ENCODE peak calls at places on chromosomes 11 and 22, in ten cellular contexts. Q is HL-60; W is NCI-H460; T is CD8-positive, alpha-beta memory T cell; U is iris pigment epithelial cell; I is ACHN; Z is renal cortical epithelial cell; F is GF-D8; C is T-helper 9 cell; H is MM.1S. M is an unnamed sample.

GRCh38 chr11:94175545-94175944 is 46.9 kb downstream of the PANX1 start:
- DNase-seq in Q (no peak), W (no peak), T (no peak), U (peak), I (no peak), Z (peak), F (no peak), C (no peak), H (no peak), M (no peak)

GRCh38 chr11:393219-394033 is 583 bp upstream of the PKP3 start:
- DNase-seq in Q (no peak), W (peak), T (no peak), U (peak), I (peak), Z (peak), F (no peak), C (no peak), H (no peak), M (no peak)

GRCh38 chr11:36345535-36346141 is 49.5 kb downstream of the PRR5L start:
- DNase-seq in Q (no peak), W (no peak), T (no peak), U (no peak), I (no peak), Z (no peak), F (no peak), C (no peak), H (no peak), M (no peak)

GRCh38 chr22:50199836-50200332 is 927 bp upstream of the SELENOO start:
- DNase-seq in Q (no peak), W (no peak), T (no peak), U (peak), I (no peak), Z (no peak), F (no peak), C (no peak), H (no peak), M (peak)

GRCh38 chr11:606245-606644 is 9.5 kb downstream of the IRF7 start:
- DNase-seq in Q (no peak), W (no peak), T (no peak), U (no peak), I (no peak), Z (peak), F (no peak), C (no peak), H (no peak), M (no peak)

GRCh38 chr11:62546244-62546936 is at the start of gene AHNAK:
- DNase-seq in Q (peak), W (no peak), T (peak), U (peak), I (peak), Z (no peak), F (peak), C (peak), H (peak), M (peak)

GRCh38 chr11:35838071-35838470 is 105.8 kb upstream of the LDLRAD3 start:
- DNase-seq in Q (no peak), W (no peak), T (no peak), U (peak), I (no peak), Z (no peak), F (no peak), C (no peak), H (no peak), M (no peak)

GRCh38 chr11:75105462-75105925 is 8.8 kb upstream of the OR2AT4 start:
- DNase-seq in Q (no peak), W (no peak), T (no peak), U (peak), I (no peak), Z (no peak), F (no peak), C (no peak), H (peak), M (peak)

M was measured in left kidney.